ENCODE peak calls at places on chromosomes 12 and 14, in seven cellular contexts. E is IMR-90, Z is A549, W is pancreas, R is HL-60, G is lower lobe of right lung, K is tibial nerve. H is an unnamed sample.
A peak's percentile ranks its signal among the peaks of the same experiment; 100 is the strongest.

GRCh38 chr14:91835920-91836843 is 31.2 kb downstream of the TC2N start:
- DNase-seq in E (no peak), Z (peak; percentile 76), W (peak; percentile 97), R (no peak), G (peak; percentile 91), K (peak; percentile 57), H (no peak)

GRCh38 chr12:40216516-40217288 is 8.1 kb upstream of the LRRK2 start:
- DNase-seq in E (no peak), Z (no peak), W (no peak), R (peak; percentile 76), G (no peak), K (no peak), H (no peak)

GRCh38 chr14:41663478-41663845 is 56.8 kb downstream of the LRFN5 start:
- DNase-seq in E (peak; percentile 11), Z (no peak), W (no peak), R (no peak), G (no peak), K (no peak), H (no peak)

GRCh38 chr12:59149995-59150642 is 229.8 kb upstream of the LRIG3 start:
- DNase-seq in E (peak; percentile 84), Z (peak; percentile 86), W (peak; percentile 6), R (peak; percentile 52), G (no peak), K (no peak), H (no peak)

GRCh38 chr12:106066051-106066705 is 72.6 kb downstream of the NUAK1 start:
- DNase-seq in E (peak; percentile 47), Z (no peak), W (no peak), R (no peak), G (no peak), K (no peak), H (no peak)

GRCh38 chr14:21059842-21060589 is 2.4 kb downstream of the RNASE8 start:
- DNase-seq in E (no peak), Z (no peak), W (no peak), R (no peak), G (no peak), K (no peak), H (no peak)

GRCh38 chr12:80766897-80767296 is 50.2 kb downstream of the MYF5 start:
- DNase-seq in E (no peak), Z (no peak), W (no peak), R (no peak), G (no peak), K (no peak), H (no peak)

GRCh38 chr14:101377069-101377468 is 184.2 kb upstream of the DIO3 start:
- DNase-seq in E (no peak), Z (no peak), W (no peak), R (no peak), G (no peak), K (no peak), H (no peak)

GRCh38 chr12:63103489-63104131 is 47.4 kb downstream of the AVPR1A start:
- DNase-seq in E (peak; percentile 23), Z (peak; percentile 25), W (no peak), R (peak; percentile 6), G (no peak), K (no peak), H (no peak)

GRCh38 chr14:92470215-92470614 is 43.4 kb upstream of the RIN3 start:
- DNase-seq in E (peak; percentile 65), Z (peak; percentile 50), W (no peak), R (no peak), G (no peak), K (no peak), H (no peak)

GRCh38 chr12:112256780-112257179 is 125.5 kb downstream of the HECTD4 start:
- DNase-seq in E (no peak), Z (no peak), W (no peak), R (no peak), G (no peak), K (no peak), H (no peak)

GRCh38 chr14:54566152-54566409 is 847 bp upstream of the SAMD4A start:
- DNase-seq in E (no peak), Z (no peak), W (no peak), R (no peak), G (peak; percentile 54), K (no peak), H (no peak)

GRCh38 chr14:54565236-54566151 is 1.4 kb upstream of the SAMD4A start:
- DNase-seq in E (peak; percentile 90), Z (peak; percentile 83), W (peak; percentile 94), R (peak; percentile 54), G (peak; percentile 94), K (peak; percentile 93), H (peak; percentile 81)

GRCh38 chr14:54566410-54567223 is at the start of gene SAMD4A:
- DNase-seq in E (peak; percentile 86), Z (peak; percentile 88), W (peak; percentile 59), R (peak; percentile 43), G (peak; percentile 87), K (peak; percentile 63), H (peak; percentile 56)

GRCh38 chr14:54564071-54564798 is 2.7 kb upstream of the SAMD4A start:
- DNase-seq in E (peak; percentile 48), Z (peak; percentile 64), W (no peak), R (no peak), G (no peak), K (no peak), H (no peak)

GRCh38 chr14:54564799-54565235 is 2.1 kb upstream of the SAMD4A start:
- DNase-seq in E (peak; percentile 87), Z (peak; percentile 66), W (no peak), R (no peak), G (no peak), K (no peak), H (no peak)
- H3K27ac ChIP-seq in E (peak overlapping the region; percentile 90), Z (peak overlapping the region; percentile 88), W (peak overlapping the region; percentile 98), R (no peak overlapping the region), G (peak overlapping the region; percentile 99), K (peak overlapping the region; percentile 99), H (peak overlapping the region; percentile 81)

DNA sequence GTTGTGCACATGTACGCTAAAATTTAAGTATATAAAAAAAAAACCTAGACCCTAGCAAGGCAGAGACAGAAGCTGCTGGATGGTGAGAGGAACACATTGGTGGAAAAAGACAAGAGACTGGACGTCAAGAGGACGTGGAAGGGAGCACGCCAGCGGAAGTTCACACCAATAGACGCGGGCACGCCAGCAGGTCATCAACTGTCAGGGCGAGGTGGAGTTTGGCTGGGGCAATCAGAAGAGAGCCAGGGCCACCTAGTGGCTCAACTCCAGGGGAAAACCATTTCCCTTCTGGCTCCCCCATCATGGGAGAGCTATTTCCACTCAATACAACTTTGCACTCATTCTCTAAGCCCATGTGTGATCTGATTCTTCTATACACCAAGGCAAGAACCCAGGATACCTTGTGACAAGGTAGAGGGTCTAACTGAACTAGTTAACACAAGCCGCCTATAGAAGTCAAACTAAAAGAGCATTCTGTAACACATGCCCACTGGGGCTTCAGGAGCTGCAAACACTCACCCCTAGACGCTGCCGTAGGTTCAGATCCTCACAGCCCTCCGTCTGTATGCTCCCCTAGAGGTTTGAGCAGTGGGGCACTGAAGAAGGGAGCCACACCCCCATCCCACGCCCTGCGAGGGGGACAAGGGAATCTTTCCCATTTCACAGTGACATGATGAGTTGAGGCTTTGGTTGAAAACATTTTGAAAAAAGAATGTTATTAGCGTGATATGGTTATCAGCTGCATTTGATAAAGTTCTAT is 702.7 kb downstream of the TMTC2 start:
- DNase-seq in E (no peak), Z (peak; percentile 38), W (peak; percentile 45), R (peak; percentile 45), G (peak; percentile 48), K (no peak), H (no peak)
- TF ChIP-seq CTCF in E (no peak), Z (peak; percentile 7), W (peak; percentile 26), R (peak; percentile 48), G (peak; percentile 27), K (no peak), H (peak; percentile 46)

DNA sequence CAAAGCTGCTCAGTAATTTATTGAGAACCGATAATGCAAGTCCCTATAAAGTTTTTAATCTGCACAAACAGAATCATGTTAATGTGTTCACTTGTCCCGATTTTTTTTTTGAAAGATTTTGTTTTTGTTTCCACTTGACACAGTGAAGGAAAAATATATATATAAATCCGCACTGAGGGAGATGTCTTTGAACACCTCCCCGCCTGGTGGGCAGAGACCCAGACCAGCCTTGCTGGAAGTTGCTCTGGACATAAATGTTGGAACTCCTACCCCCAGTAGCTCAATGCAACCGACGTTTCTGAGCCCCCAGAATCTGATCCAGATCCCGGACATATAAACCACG is 12.7 kb downstream of the TBX3 start:
- DNase-seq in E (no peak), Z (no peak), W (no peak), R (no peak), G (no peak), K (no peak), H (no peak)
- H3K4me3 ChIP-seq in E (peak overlapping the region; percentile 46), Z (no peak overlapping the region), W (no peak overlapping the region), R (no peak overlapping the region), G (peak overlapping the region; percentile 50), K (no peak overlapping the region), H (no peak overlapping the region)

GRCh38 chr14:35161231-35161630 is 38.9 kb downstream of the PRORP start:
- DNase-seq in E (peak; percentile 44), Z (peak; percentile 12), W (no peak), R (no peak), G (no peak), K (no peak), H (no peak)
- H3K27ac ChIP-seq in E (no peak overlapping the region), Z (no peak overlapping the region), W (no peak overlapping the region), R (no peak overlapping the region), G (no peak overlapping the region), K (no peak overlapping the region), H (no peak overlapping the region)

GRCh38 chr12:52980096-52980694 is 26.1 kb upstream of the EIF4B start:
- DNase-seq in E (no peak), Z (peak; percentile 52), W (no peak), R (no peak), G (no peak), K (no peak), H (no peak)

GRCh38 chr12:52975820-52976573 is 27.1 kb downstream of the KRT18 start:
- DNase-seq in E (peak; percentile 27), Z (peak; percentile 92), W (no peak), R (no peak), G (peak; percentile 57), K (no peak), H (peak; percentile 30)

GRCh38 chr12:52975204-52975603 is 26.3 kb downstream of the KRT18 start:
- DNase-seq in E (peak; percentile 55), Z (no peak), W (no peak), R (no peak), G (no peak), K (no peak), H (no peak)

GRCh38 chr12:52977195-52977594 is 28.3 kb downstream of the KRT18 start:
- DNase-seq in E (no peak), Z (no peak), W (no peak), R (no peak), G (no peak), K (no peak), H (no peak)

DNA sequence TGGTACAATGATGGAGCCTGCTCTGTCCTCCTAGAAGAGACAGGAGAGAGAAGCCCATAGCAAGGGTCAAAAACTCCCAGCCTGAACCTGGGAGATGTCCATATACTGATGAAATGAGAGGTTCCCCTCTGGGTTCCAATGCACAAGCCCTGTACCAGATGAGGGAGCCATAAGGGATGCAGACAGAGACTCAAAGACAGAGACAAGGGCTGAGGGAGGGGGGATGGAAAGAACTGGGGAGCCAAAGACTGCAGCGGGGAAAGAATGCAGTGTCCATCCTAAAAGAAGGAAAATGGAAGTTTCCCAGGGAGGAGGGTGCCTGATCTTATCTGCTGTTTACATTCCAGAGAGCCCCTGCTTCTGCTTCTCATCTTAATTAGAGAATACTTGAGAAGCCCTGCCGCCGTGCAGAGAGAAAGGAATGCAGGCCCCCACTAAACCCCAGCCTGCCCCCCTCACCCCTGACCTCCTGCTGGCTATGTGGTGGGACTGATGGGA is 27.7 kb downstream of the KRT18 start:
- DNase-seq in E (peak; percentile 70), Z (peak; percentile 60), W (no peak), R (no peak), G (no peak), K (no peak), H (no peak)
- TF ChIP-seq CTCF in E (no peak), Z (peak; percentile 7), W (no peak), R (no peak), G (no peak), K (no peak), H (no peak)